ENCODE peak calls at places on chromosome 21, in four cellular contexts. S, B, T and N are unnamed samples.

GRCh38 chr21:8989883-8990325 is 1531.5 kb upstream of the TPTE start:
- DNase-seq in T (no peak), S (no peak), B (no peak), N (no peak)

GRCh38 chr21:45887121-45887611 is 94.4 kb upstream of the COL6A1 start:
- DNase-seq in B (peak; percentile 81), T (no peak), S (no peak), N (no peak)

GRCh38 chr21:38965241-38965640 is 159.5 kb downstream of the ETS2 start:
- DNase-seq in S (peak; percentile 51), T (no peak), B (no peak), N (no peak)

GRCh38 chr21:18840239-18840638 is 436.7 kb upstream of the TMPRSS15 start:
- DNase-seq in S (no peak), T (no peak), B (no peak), N (no peak)

GRCh38 chr21:45270306-45270821 is 17.3 kb downstream of the POFUT2 start:
- DNase-seq in T (no peak), S (no peak), B (peak; percentile 46), N (peak; percentile 7)

GRCh38 chr21:46069719-46070279 is 28.1 kb upstream of the COL6A2 start:
- DNase-seq in B (no peak), T (no peak), S (no peak), N (no peak)

GRCh38 chr21:26846036-26846931 is 1.1 kb upstream of the ADAMTS1 start:
- DNase-seq in T (peak; percentile 93), S (peak; percentile 82), B (peak; percentile 94), N (peak; percentile 61)

GRCh38 chr21:34885125-34885524 is 164.0 kb downstream of the RUNX1 start:
- DNase-seq in T (no peak), B (no peak), S (no peak), N (no peak)

GRCh38 chr21:31351438-31351837 is 7.4 kb upstream of the TIAM1 start:
- DNase-seq in T (no peak), S (peak; percentile 61), B (no peak), N (no peak)

GRCh38 chr21:29196021-29196663 is 65.7 kb downstream of the MAP3K7CL start:
- DNase-seq in B (peak; percentile 66), S (peak; percentile 97), T (peak; percentile 56), N (peak; percentile 80)

GRCh38 chr21:40595806-40596205 is 251.2 kb downstream of the DSCAM start:
- DNase-seq in T (no peak), B (no peak), S (no peak), N (no peak)

GRCh38 chr21:23968722-23969647 is 1638.3 kb downstream of the MRPL39 start:
- DNase-seq in B (no peak), T (no peak), S (peak; percentile 26), N (peak; percentile 50)

GRCh38 chr21:34589511-34590282 is 25.2 kb downstream of the RCAN1 start:
- DNase-seq in S (no peak), T (no peak), B (no peak), N (peak; percentile 78)

GRCh38 chr21:34861302-34861701 is 187.8 kb downstream of the RUNX1 start:
- DNase-seq in S (no peak), T (no peak), B (no peak), N (no peak)

GRCh38 chr21:35585155-35585554 is 475.2 kb downstream of the SETD4 start:
- DNase-seq in B (no peak), T (no peak), S (peak; percentile 37), N (no peak)

GRCh38 chr21:45387506-45387905 is 17.5 kb upstream of the COL18A1 start:
- DNase-seq in T (no peak), S (no peak), B (no peak), N (no peak)

GRCh38 chr21:38958940-38959685 is 153.4 kb downstream of the ETS2 start:
- DNase-seq in S (peak; percentile 74), T (peak; percentile 50), B (peak; percentile 83), N (no peak)

GRCh38 chr21:8997011-8997440 is 1524.4 kb upstream of the TPTE start:
- DNase-seq in S (no peak), B (no peak), T (no peak), N (no peak)

GRCh38 chr21:23162213-23162946 is 2164.2 kb downstream of the NCAM2 start:
- DNase-seq in B (no peak), S (no peak), T (no peak), N (no peak)

GRCh38 chr21:39224930-39225329 is 41.7 kb upstream of the PSMG1 start:
- DNase-seq in T (no peak), S (no peak), B (no peak), N (no peak)

GRCh38 chr21:35565204-35565611 is 495.1 kb downstream of the SETD4 start:
- DNase-seq in B (no peak), S (peak; percentile 95), T (peak; percentile 58), N (peak; percentile 65)

GRCh38 chr21:26769613-26770188 is 75.5 kb downstream of the ADAMTS1 start:
- DNase-seq in B (no peak), S (peak; percentile 73), T (no peak), N (no peak)

GRCh38 chr21:15682977-15683376 is 46.8 kb upstream of the USP25 start:
- DNase-seq in S (peak; percentile 57), T (no peak), B (no peak), N (no peak)

GRCh38 chr21:24509131-24509530 is 1098.2 kb downstream of the MRPL39 start:
- DNase-seq in B (no peak), S (no peak), T (no peak), N (no peak)

GRCh38 chr21:16082038-16082816 is 352.4 kb downstream of the USP25 start:
- DNase-seq in T (no peak), S (peak; percentile 22), B (no peak), N (no peak)

GRCh38 chr21:31711745-31712144 is 20.2 kb downstream of the SCAF4 start:
- DNase-seq in S (no peak), B (no peak), T (no peak), N (no peak)

GRCh38 chr21:44939532-44940115 is at the start of gene SLX9:
- DNase-seq in B (peak; percentile 86), S (peak; percentile 73), T (peak; percentile 72), N (peak; percentile 80)

GRCh38 chr21:44853601-44854390 is 19.7 kb downstream of the PTTG1IP start:
- DNase-seq in B (no peak), S (no peak), T (peak; percentile 64), N (no peak)

GRCh38 chr21:45403133-45403824 is 1.7 kb upstream of the COL18A1 start:
- DNase-seq in S (no peak), B (peak; percentile 66), T (no peak), N (peak; percentile 10)

GRCh38 chr21:34534522-34534921 is 22.5 kb upstream of the KCNE1 start:
- DNase-seq in S (no peak), B (no peak), T (no peak), N (no peak)

GRCh38 chr21:45449658-45450502 is 44.9 kb downstream of the COL18A1 start:
- DNase-seq in S (no peak), B (no peak), T (no peak), N (no peak)

GRCh38 chr21:35084869-35085268 is 35.8 kb upstream of the RUNX1 start:
- DNase-seq in S (peak; percentile 99), B (no peak), T (no peak), N (no peak)

GRCh38 chr21:31873696-31874599 is 1.1 kb downstream of the HUNK start:
- DNase-seq in T (peak; percentile 20), B (peak; percentile 72), S (peak; percentile 33), N (peak; percentile 56)

GRCh38 chr21:40606341-40606740 is 240.6 kb downstream of the DSCAM start:
- DNase-seq in T (no peak), B (no peak), S (no peak), N (peak; percentile 21)

GRCh38 chr21:36829116-36829515 is 130.2 kb downstream of the SIM2 start:
- DNase-seq in B (no peak), T (no peak), S (no peak), N (no peak)
- TF ChIP-seq POLR2A in B (no peak), T (no peak), S (no peak), N (no peak)

DNA sequence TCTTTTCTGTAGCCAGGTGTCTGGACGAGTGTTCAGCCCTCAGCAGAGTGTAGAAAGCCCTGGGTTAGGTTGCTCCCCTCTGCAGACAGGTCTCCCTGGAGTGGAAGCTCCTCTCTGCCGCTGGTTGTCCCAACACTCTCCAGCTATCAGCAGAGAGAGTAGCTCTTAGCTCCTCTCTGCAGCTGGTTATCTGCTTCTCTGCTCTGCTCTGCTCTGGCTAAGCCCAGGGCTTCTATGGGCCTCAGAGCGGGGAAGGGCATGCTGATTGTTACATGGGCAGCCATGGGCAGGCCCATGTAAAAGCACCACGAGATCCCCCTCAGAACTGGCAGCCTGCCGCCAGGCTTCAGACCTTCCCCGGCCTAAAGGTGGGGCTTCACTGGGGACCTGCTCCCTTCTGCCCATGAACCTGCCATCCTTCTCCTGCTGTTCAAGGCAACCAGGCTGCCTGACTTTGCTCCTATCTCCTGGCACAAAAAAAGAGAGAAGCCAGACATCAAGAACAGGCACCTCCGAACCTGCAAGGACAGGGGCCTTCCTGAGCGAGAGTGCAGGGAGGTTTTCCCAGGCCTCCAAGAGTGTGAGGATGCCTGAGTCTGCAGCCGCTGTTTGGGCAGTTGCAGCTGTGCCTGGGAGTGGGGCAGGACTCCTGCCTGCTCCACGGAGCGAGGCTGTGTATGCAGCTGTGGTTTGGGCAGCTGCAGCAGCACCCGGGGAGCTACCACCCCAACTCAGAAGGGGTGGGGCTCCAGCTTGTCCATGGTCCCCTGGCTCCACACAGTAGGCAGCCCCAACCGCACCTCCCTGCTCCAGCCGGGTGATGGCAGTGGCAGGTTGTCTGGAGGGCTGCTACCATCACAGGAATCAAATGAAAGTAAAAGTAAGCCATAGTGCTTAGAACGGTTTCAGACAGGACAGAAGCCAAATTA is 973.7 kb downstream of the LTN1 start:
- DNase-seq in B (no peak), S (peak; percentile 5), T (no peak), N (peak; percentile 54)
- H3K4me1 ChIP-seq in B (no peaks in the 10 kb centered on the region), S (no peaks in the 10 kb centered on the region), T (no peaks in the 10 kb centered on the region), N (no peaks in the 10 kb centered on the region)

GRCh38 chr21:14452842-14453241 is 69.9 kb upstream of the HSPA13 start:
- DNase-seq in T (no peak), B (no peak), S (no peak), N (no peak)

GRCh38 chr21:14452031-14452778 is 69.3 kb upstream of the HSPA13 start:
- DNase-seq in S (no peak), T (no peak), B (no peak), N (no peak)

GRCh38 chr21:14453339-14453738 is 70.4 kb upstream of the HSPA13 start:
- DNase-seq in T (no peak), S (no peak), B (no peak), N (peak; percentile 3)

GRCh38 chr21:14453964-14454641 is 71.2 kb upstream of the HSPA13 start:
- DNase-seq in T (no peak), S (no peak), B (no peak), N (no peak)

DNA sequence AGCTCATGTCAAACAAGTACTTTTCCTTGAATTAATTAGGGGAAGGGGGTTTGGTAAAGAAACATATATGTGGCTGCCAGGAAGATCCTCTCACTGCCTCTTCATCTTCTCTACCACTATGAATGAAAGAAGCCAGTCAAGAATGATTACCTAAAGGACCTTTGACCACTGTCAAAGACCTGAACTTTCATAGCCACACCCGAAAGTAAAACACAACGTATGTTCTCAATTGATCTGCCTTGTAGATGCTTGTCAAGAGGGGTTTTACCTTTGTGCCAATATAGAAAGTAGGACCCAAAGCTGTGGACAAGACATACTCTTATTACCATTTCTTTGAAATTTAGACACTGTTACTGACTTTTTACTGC is 71.7 kb upstream of the HSPA13 start:
- DNase-seq in S (no peak), T (no peak), B (no peak), N (no peak)
- TF ChIP-seq POLR2A in S (no peak), T (no peak), B (no peak), N (no peak)

DNA sequence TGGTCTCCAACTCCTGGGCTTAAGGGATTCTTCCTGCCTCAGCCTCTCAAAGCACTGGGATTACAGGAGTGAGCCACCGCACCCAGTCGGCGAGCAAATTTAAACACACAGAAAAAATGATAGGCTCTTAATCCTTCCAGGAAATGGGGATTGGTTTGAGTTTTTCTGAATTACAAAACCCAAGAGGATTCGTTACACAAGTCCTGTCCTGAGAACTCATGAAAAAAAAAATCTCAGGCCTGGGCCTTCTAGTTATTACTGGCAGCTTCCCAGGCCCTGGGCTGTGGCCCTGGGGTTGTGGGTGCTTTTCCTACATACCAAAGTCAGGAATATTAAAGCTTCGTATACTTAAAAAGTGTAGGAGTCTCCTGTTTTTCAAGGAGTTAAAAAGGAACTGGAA is 6.2 kb upstream of the IFNGR2 start:
- DNase-seq in T (peak; percentile 62), B (no peak), S (peak; percentile 82), N (no peak)
- H3K4me1 ChIP-seq in T (peaks cover 7% of the 10 kb centered on the region), B (no peaks in the 10 kb centered on the region), S (peaks cover 10% of the 10 kb centered on the region), N (no peaks in the 10 kb centered on the region)